ENCODE peak calls at places on chromosomes 16 and 17, in five cellular contexts. One of them, this sample, is unnamed.

GRCh38 chr17:78127240-78127887 is 1.2 kb downstream of the TMC6 start:
- DNase-seq in HAP-1: no peak
- DNase-seq in ascending aorta: no peak
- DNase-seq in ovary: no peak
- DNase-seq in colonic mucosa: peak; percentile 78
- DNase-seq in this sample: no peak

GRCh38 chr16:35557731-35558130 is 2098.3 kb downstream of the TP53TG3F start:
- DNase-seq in HAP-1: no peak
- DNase-seq in ascending aorta: no peak
- DNase-seq in ovary: no peak
- DNase-seq in colonic mucosa: no peak
- DNase-seq in this sample: no peak

GRCh38 chr16:83475108-83475507 is 332.7 kb upstream of the HSBP1 start:
- DNase-seq in HAP-1: no peak
- DNase-seq in colonic mucosa: no peak
- DNase-seq in ovary: no peak
- DNase-seq in ascending aorta: no peak
- DNase-seq in this sample: no peak

GRCh38 chr17:47188799-47189731 is at the start of gene CDC27:
- DNase-seq in ovary: peak; percentile 100
- DNase-seq in HAP-1: peak; percentile 100
- DNase-seq in colonic mucosa: peak; percentile 100
- DNase-seq in ascending aorta: peak; percentile 95
- DNase-seq in this sample: peak; percentile 100

GRCh38 chr17:22692801-22693171 is 1000.5 kb downstream of the KCNJ18 start:
- DNase-seq in ascending aorta: no peak
- DNase-seq in colonic mucosa: no peak
- DNase-seq in ovary: no peak
- DNase-seq in HAP-1: no peak
- DNase-seq in this sample: no peak

GRCh38 chr17:65170839-65171238 is 33.7 kb downstream of the RGS9 start:
- DNase-seq in ovary: no peak
- DNase-seq in colonic mucosa: no peak
- DNase-seq in HAP-1: no peak
- DNase-seq in ascending aorta: no peak
- DNase-seq in this sample: no peak

GRCh38 chr16:89308391-89309333 is 91.2 kb downstream of the ZNF778 start:
- DNase-seq in ascending aorta: no peak
- DNase-seq in colonic mucosa: no peak
- DNase-seq in ovary: no peak
- DNase-seq in HAP-1: peak; percentile 45
- DNase-seq in this sample: no peak

GRCh38 chr17:81923302-81924260 is 4.0 kb downstream of the MAFG start:
- DNase-seq in ovary: peak; percentile 80
- DNase-seq in colonic mucosa: peak; percentile 82
- DNase-seq in ascending aorta: no peak
- DNase-seq in HAP-1: peak; percentile 59
- DNase-seq in this sample: no peak

GRCh38 chr17:65393514-65393913 is 167.9 kb downstream of the AXIN2 start:
- DNase-seq in colonic mucosa: no peak
- DNase-seq in HAP-1: no peak
- DNase-seq in ascending aorta: no peak
- DNase-seq in ovary: no peak
- DNase-seq in this sample: no peak

GRCh38 chr16:29804455-29805231 is 1.7 kb upstream of the MAZ start:
- DNase-seq in ovary: peak; percentile 66
- DNase-seq in HAP-1: peak; percentile 53
- DNase-seq in colonic mucosa: peak; percentile 55
- DNase-seq in ascending aorta: no peak
- DNase-seq in this sample: no peak

GRCh38 chr17:60256174-60256573 is 106.4 kb downstream of the CA4 start:
- DNase-seq in colonic mucosa: no peak
- DNase-seq in HAP-1: no peak
- DNase-seq in ovary: no peak
- DNase-seq in ascending aorta: no peak
- DNase-seq in this sample: no peak

GRCh38 chr17:60920107-60920506 is 242.5 kb downstream of the BCAS3 start:
- DNase-seq in colonic mucosa: no peak
- DNase-seq in HAP-1: no peak
- DNase-seq in ovary: no peak
- DNase-seq in ascending aorta: no peak
- DNase-seq in this sample: no peak

GRCh38 chr16:101586-101985 is 23.6 kb downstream of the MPG start:
- DNase-seq in ovary: no peak
- DNase-seq in HAP-1: no peak
- DNase-seq in colonic mucosa: no peak
- DNase-seq in ascending aorta: no peak
- DNase-seq in this sample: no peak

GRCh38 chr16:104828-105374 is 26.9 kb downstream of the MPG start:
- DNase-seq in colonic mucosa: no peak
- DNase-seq in HAP-1: no peak
- DNase-seq in ascending aorta: no peak
- DNase-seq in ovary: no peak
- DNase-seq in this sample: no peak

GRCh38 chr16:104355-104754 is 26.3 kb downstream of the MPG start:
- DNase-seq in colonic mucosa: no peak
- DNase-seq in HAP-1: no peak
- DNase-seq in ovary: no peak
- DNase-seq in ascending aorta: no peak
- DNase-seq in this sample: no peak

GRCh38 chr16:100989-101388 is 23.0 kb downstream of the MPG start:
- DNase-seq in colonic mucosa: no peak
- DNase-seq in ovary: peak; percentile 55
- DNase-seq in HAP-1: no peak
- DNase-seq in ascending aorta: no peak
- DNase-seq in this sample: no peak

DNA sequence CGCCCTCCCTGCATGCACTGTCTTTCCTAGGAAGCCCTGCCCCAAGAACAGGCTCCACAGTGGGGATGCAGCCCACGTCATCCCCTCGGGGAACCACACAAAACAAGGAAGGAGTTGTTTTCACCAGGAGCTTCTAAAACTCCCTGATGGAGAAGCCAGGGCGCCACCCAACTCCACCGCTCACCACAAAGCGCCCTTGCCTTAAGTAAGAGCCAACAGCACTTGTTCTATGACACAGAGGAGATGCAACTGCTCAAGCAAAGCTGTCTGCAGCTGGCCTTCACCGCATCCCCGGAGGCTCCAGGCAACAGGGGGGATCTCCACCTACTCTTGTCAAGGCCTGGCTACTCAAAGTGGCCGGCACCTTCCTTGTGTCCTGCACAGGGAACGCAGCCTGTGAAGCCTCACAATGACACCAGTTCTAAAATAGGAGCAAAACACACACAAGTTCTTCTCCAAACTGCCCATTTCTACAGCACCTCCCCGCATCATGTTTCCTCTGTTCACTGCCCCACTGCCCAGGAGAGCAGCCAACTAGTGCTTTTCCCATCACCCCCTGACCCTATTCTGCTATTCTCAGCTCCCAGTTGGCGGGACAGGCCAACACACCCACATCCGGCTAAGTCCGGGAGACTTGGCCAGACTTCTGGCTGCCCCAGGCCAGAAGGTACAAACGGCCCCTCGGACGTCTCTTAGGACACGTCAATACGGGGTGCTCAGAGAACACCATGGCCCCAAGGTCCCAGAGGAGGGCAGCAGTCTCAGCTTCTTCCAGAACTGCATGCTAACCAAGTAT is 24.2 kb downstream of the MPG start:
- DNase-seq in ascending aorta: peak; percentile 61
- DNase-seq in ovary: peak; percentile 80
- DNase-seq in colonic mucosa: no peak
- DNase-seq in HAP-1: no peak
- DNase-seq in this sample: no peak
- H3K4me3 ChIP-seq in ascending aorta: no peak overlapping the region
- H3K4me3 ChIP-seq in ovary: no peak overlapping the region
- H3K4me3 ChIP-seq in colonic mucosa: no peak overlapping the region
- H3K4me3 ChIP-seq in HAP-1: no peak overlapping the region
- H3K4me3 ChIP-seq in this sample: no peak overlapping the region

GRCh38 chr16:85563031-85563430 is 50.1 kb upstream of the GSE1 start:
- DNase-seq in colonic mucosa: no peak
- DNase-seq in HAP-1: no peak
- DNase-seq in ascending aorta: no peak
- DNase-seq in ovary: no peak
- DNase-seq in this sample: no peak
- H3K4me1 ChIP-seq in colonic mucosa: peaks cover 35% of the 10 kb centered on the region
- H3K4me1 ChIP-seq in HAP-1: peaks cover 58% of the 10 kb centered on the region
- H3K4me1 ChIP-seq in ascending aorta: peaks cover 11% of the 10 kb centered on the region
- H3K4me1 ChIP-seq in ovary: peaks cover 8% of the 10 kb centered on the region
- H3K4me1 ChIP-seq in this sample: peaks cover 25% of the 10 kb centered on the region

DNA sequence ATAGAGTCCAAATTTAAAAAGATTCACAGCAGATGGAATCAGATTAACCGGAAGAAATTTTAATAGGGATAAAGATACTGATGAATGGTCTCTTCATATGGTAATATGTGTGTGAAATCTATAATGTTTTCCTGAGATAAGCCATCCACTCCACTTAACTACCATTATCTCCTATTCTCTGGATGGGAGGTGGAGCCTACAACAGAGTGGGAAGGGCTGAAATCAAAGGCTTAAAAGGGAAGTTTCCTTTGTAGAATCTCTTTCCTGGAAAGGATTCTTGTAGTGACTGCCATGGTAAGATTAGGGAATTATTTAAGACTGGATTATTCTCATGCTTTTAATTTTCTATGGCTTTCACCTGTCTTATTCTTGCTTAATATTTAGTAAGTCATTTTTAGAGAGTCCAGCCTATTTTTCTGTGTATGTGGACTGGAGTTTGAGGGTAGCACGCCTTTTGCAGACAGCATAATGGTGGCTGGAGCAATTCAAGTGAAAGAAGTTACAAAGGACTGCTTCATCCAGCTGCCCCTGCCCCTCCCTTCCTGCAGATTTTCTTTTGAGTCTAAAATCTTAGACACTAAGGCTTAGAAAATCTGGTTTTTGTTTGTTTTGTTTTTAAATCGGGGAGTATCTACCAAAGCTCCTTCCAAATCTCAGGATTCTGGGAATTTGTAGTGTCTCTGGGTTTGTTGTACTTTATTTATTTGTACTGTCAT is 26.5 kb downstream of the KAT7 start:
- DNase-seq in ascending aorta: no peak
- DNase-seq in HAP-1: peak; percentile 44
- DNase-seq in colonic mucosa: no peak
- DNase-seq in ovary: no peak
- DNase-seq in this sample: no peak
- H3K4me3 ChIP-seq in ascending aorta: no peak overlapping the region
- H3K4me3 ChIP-seq in HAP-1: no peak overlapping the region
- H3K4me3 ChIP-seq in colonic mucosa: no peak overlapping the region
- H3K4me3 ChIP-seq in ovary: no peak overlapping the region
- H3K4me3 ChIP-seq in this sample: no peak overlapping the region

GRCh38 chr17:42270596-42270995 is 5.6 kb downstream of the STAT5B start:
- DNase-seq in colonic mucosa: no peak
- DNase-seq in HAP-1: no peak
- DNase-seq in ascending aorta: no peak
- DNase-seq in ovary: no peak
- DNase-seq in this sample: no peak

GRCh38 chr17:42271277-42271922 is 4.8 kb downstream of the STAT5B start:
- DNase-seq in colonic mucosa: no peak
- DNase-seq in HAP-1: no peak
- DNase-seq in ascending aorta: no peak
- DNase-seq in ovary: no peak
- DNase-seq in this sample: no peak

GRCh38 chr17:42272576-42272975 is 3.6 kb downstream of the STAT5B start:
- DNase-seq in ascending aorta: no peak
- DNase-seq in colonic mucosa: no peak
- DNase-seq in ovary: no peak
- DNase-seq in HAP-1: no peak
- DNase-seq in this sample: no peak

GRCh38 chr17:42273474-42274272 is 2.5 kb downstream of the STAT5B start:
- DNase-seq in ascending aorta: no peak
- DNase-seq in ovary: no peak
- DNase-seq in HAP-1: no peak
- DNase-seq in colonic mucosa: no peak
- DNase-seq in this sample: no peak

DNA sequence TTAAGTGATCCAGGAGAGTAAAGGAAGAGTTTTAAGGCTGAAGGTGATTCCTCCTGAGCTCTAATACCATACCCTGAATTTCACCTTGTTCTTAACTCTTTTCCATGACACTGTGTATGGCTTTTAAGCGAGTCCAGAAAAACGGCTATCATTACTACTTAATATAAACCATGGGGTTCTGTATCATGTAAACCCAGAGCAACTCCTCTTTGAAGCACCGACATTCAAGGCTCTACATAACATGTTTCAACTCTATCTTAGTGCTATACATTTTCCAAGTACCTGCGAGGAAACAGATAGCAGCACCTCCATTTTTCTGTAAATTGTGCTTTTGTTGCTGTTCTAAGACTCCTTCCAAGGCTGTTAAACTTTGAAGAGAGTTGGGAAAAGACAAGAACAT is 4.0 kb downstream of the STAT5B start:
- DNase-seq in HAP-1: no peak
- DNase-seq in ascending aorta: no peak
- DNase-seq in ovary: no peak
- DNase-seq in colonic mucosa: no peak
- DNase-seq in this sample: no peak
- H3K4me1 ChIP-seq in HAP-1: peaks cover 15% of the 10 kb centered on the region
- H3K4me1 ChIP-seq in ascending aorta: peaks cover 12% of the 10 kb centered on the region
- H3K4me1 ChIP-seq in ovary: peaks cover 7% of the 10 kb centered on the region
- H3K4me1 ChIP-seq in colonic mucosa: peaks cover 7% of the 10 kb centered on the region
- H3K4me1 ChIP-seq in this sample: peaks cover 63% of the 10 kb centered on the region

GRCh38 chr17:83173180-83173996 is 94.0 kb downstream of the METRNL start:
- DNase-seq in colonic mucosa: peak; percentile 7
- DNase-seq in HAP-1: no peak
- DNase-seq in ascending aorta: no peak
- DNase-seq in ovary: peak; percentile 12
- DNase-seq in this sample: no peak
- H3K4me3 ChIP-seq in colonic mucosa: no peak overlapping the region
- H3K4me3 ChIP-seq in HAP-1: no peak overlapping the region
- H3K4me3 ChIP-seq in ascending aorta: no peak overlapping the region
- H3K4me3 ChIP-seq in ovary: no peak overlapping the region
- H3K4me3 ChIP-seq in this sample: no peak overlapping the region

GRCh38 chr17:57494446-57494845 is 238.1 kb downstream of the MSI2 start:
- DNase-seq in ascending aorta: no peak
- DNase-seq in HAP-1: no peak
- DNase-seq in ovary: no peak
- DNase-seq in colonic mucosa: no peak
- DNase-seq in this sample: no peak
- H3K4me1 ChIP-seq in ascending aorta: peaks cover 13% of the 10 kb centered on the region
- H3K4me1 ChIP-seq in HAP-1: peaks cover 6% of the 10 kb centered on the region
- H3K4me1 ChIP-seq in ovary: peaks cover 18% of the 10 kb centered on the region
- H3K4me1 ChIP-seq in colonic mucosa: no peaks in the 10 kb centered on the region
- H3K4me1 ChIP-seq in this sample: no peaks in the 10 kb centered on the region

DNA sequence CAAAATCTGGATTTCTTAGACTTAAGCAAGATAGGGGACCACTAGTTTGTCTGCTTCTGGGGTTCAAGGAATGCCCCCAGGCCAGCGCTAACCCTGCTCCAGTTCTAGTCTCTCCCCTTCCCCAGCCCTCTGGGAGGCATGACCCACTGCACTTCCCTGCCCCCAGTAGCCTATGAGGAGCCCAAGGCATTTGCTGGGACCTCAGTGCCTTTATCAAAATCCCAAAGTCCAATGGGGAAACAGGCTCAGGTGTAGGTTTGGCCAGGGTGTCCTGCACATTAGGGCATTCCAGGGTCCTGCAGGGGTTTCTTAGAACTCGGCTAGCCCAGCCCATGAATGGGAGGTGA is 1.2 kb downstream of the IL4R start:
- DNase-seq in ascending aorta: no peak
- DNase-seq in ovary: no peak
- DNase-seq in colonic mucosa: no peak
- DNase-seq in HAP-1: no peak
- DNase-seq in this sample: no peak
- H3K4me3 ChIP-seq in ascending aorta: peak overlapping the region; percentile 90
- H3K4me3 ChIP-seq in ovary: peak overlapping the region; percentile 90
- H3K4me3 ChIP-seq in colonic mucosa: peak overlapping the region; percentile 91
- H3K4me3 ChIP-seq in HAP-1: peak overlapping the region; percentile 2
- H3K4me3 ChIP-seq in this sample: peak overlapping the region; percentile 57

This sample was measured in CD8-positive, alpha-beta T cell.